ENCODE peak calls at places on chromosomes 11 and 22, in four cellular contexts. K is GM12878, S is endothelial cell of umbilical vein, M is SK-N-MC. C is an unnamed sample.

GRCh38 chr11:134045799-134046635 is 22.9 kb upstream of the JAM3 start:
- DNase-seq in K (no peak), S (no peak), M (no peak), C (peak; percentile 68)

GRCh38 chr11:59680287-59681154 is 11.7 kb upstream of the PATL1 start:
- DNase-seq in K (peak; percentile 20), S (peak; percentile 81), M (no peak), C (peak; percentile 91)

GRCh38 chr11:19844012-19844411 is 131.4 kb downstream of the NAV2 start:
- DNase-seq in K (no peak), S (no peak), M (no peak), C (no peak)

GRCh38 chr11:88280673-88281316 is 56.7 kb downstream of the CTSC start:
- DNase-seq in K (no peak), S (peak; percentile 72), M (no peak), C (no peak)

GRCh38 chr11:20873054-20873453 is 203.7 kb downstream of the NELL1 start:
- DNase-seq in K (no peak), S (no peak), M (peak; percentile 3), C (peak; percentile 93)

GRCh38 chr11:5043385-5043784 is 2.9 kb upstream of the OR52J3 start:
- DNase-seq in K (no peak), S (no peak), M (no peak), C (no peak)

GRCh38 chr11:65381721-65382035 is 768 bp downstream of the SLC25A45 start:
- DNase-seq in K (no peak), S (no peak), M (no peak), C (no peak)

GRCh38 chr11:34468209-34468841 is 29.6 kb downstream of the CAT start:
- DNase-seq in K (no peak), S (peak; percentile 21), M (no peak), C (peak; percentile 68)

GRCh38 chr11:27806122-27806521 is 105.9 kb upstream of the BDNF start:
- DNase-seq in K (no peak), S (no peak), M (no peak), C (peak; percentile 35)

GRCh38 chr22:26713823-26714449 is 56.5 kb downstream of the MIAT start:
- DNase-seq in K (no peak), S (peak; percentile 65), M (no peak), C (no peak)

GRCh38 chr11:110908401-110909106 is 196.3 kb upstream of the ARHGAP20 start:
- DNase-seq in K (no peak), S (no peak), M (no peak), C (no peak)

GRCh38 chr11:61897387-61898246 is 6.3 kb upstream of the FADS3 start:
- DNase-seq in K (no peak), S (peak; percentile 53), M (peak; percentile 35), C (peak; percentile 93)

GRCh38 chr11:121722431-121723256 is 269.9 kb upstream of the SORL1-AS1 start:
- DNase-seq in K (no peak), S (peak; percentile 94), M (no peak), C (peak; percentile 90)
- TF ChIP-seq EZH2 in K (no peak), S (no peak), M (no peak), C (no peak)

DNA sequence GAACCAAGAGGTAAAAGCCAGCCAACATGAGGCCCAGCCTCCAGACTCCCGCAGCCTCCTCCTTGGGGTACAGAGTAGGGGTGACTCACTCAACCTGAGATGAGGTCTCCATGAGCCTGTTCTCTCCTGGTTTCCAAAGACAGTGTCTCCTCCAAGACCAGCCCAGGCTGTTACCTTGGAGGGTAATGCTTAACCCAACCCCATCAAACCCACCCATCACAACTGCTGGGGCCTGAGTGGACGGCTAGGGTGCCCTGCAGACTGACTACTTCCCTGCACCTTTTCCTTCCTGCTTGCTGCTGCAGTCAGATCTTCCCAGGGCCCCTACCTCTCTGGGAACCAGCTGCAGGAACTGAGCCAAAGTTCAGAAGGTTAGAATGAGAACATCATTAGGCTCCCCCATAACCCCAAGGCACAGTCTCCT is 5.1 kb upstream of the NOL12 start:
- DNase-seq in K (no peak), S (no peak), M (no peak), C (no peak)
- H3K27ac ChIP-seq in K (peak overlapping the region; percentile 23), S (no peak overlapping the region), M (no peak overlapping the region), C (no peak overlapping the region)

DNA sequence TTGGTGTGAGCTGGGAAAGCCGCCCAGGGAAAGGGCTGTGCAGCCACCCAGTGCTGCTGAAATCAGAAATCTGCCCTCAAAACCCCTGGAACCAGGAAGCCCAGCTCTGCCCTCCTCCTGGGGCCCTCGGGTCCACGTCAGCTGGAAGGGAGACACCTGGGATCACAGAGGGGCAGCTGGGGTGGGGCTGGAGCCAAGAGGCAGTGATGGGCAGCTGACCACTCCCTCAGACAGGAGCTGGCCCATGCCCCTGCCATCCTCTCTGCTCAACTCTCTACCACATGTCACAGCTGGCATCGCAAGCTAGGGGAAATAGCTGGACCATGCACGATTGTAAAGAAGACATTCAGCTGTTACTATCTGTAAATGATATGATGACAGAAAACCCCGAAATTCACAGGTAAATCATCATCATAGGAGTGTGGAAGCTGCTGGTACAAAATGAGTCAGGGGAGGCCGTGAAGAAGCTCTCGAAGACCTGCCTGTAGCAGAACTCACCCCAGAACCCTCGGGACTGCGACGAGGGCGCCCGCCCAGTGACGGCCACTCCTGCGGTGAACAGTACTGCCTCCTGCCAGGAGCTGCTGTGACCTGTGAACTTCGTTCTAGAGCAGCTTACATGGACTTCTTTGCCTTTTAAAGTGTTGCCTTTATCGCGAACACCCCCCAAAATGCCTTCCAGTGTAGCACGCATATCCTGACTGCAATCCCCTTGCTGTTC is 55.9 kb downstream of the CERK start:
- DNase-seq in K (no peak), S (no peak), M (no peak), C (no peak)
- TF ChIP-seq POLR2AphosphoS5 in K (no peak), S (peak; percentile 22), M (no peak), C (no peak)

DNA sequence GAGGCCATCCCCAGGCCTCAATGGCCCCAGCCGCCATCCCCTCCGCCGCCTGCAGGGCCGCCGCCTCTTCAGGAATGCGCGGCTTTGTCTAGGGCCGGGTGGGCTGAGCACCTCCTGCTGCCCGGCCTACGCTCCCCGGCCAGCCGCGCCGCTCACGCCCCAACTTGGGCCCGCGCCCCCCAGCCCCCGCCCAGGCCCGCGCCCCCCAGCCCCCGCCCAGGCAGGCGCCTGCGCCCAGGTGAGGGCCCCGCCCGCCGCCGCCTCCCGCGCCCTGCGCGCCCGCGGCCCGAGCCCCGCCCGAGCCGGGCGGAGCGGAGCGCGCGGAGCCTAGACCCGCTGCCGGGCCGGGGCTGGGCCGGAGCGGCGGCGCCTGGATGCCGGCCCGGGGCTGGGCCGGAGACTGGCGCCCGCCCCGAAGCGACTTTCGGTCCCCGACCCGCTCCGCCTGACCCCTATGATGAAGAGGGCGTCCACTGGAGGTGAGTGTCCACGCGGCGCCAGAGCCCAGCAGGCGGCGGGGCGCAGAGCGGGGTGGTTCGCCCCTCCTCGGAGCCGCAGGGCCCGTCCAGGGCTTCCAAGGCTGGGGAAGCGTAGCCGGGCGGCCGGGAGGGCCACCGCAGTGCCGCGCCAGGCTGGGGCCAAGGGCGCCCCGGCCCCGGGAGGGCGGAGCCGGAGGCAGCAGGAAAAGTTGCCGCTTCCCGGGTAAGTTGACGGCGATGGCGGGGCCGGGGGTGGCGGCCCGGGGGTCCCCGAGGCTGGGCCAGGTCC is 34.3 kb upstream of the PRODH start:
- DNase-seq in K (no peak), S (no peak), M (no peak), C (peak; percentile 86)
- TF ChIP-seq EZH2 in K (no peak), S (peak; percentile 53), M (no peak), C (no peak)

DNA sequence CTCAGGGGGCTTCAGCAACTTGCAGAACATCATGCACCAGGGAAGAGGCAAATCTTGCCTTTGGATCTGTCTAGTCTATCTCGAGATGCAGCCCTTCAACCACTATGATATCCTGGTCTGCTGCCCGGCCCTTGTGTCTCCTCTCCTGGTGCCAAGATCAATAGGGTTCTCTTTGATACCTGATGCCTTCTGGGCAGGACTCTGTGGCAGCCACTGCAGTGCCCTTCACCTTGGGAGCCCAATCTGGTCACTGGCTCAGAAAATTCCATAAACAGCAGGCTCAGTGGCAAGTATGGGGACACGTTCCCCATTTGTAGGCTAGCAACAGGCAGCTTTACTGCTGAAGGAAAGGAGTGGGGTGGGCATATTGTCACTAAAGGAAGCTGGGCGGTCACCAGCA is 23.4 kb downstream of the SYN3 start:
- DNase-seq in K (no peak), S (no peak), M (no peak), C (no peak)
- H3K27ac ChIP-seq in K (no peak overlapping the region), S (no peak overlapping the region), M (no peak overlapping the region), C (no peak overlapping the region)

GRCh38 chr22:45600791-45601730 is 70.6 kb upstream of the ATXN10 start:
- DNase-seq in K (no peak), S (no peak), M (peak; percentile 55), C (no peak)

GRCh38 chr22:45604239-45604711 is 67.4 kb upstream of the ATXN10 start:
- DNase-seq in K (no peak), S (no peak), M (no peak), C (no peak)

GRCh38 chr22:45603631-45604030 is 68.0 kb upstream of the ATXN10 start:
- DNase-seq in K (no peak), S (no peak), M (no peak), C (no peak)

GRCh38 chr22:45602004-45602733 is 69.5 kb upstream of the ATXN10 start:
- DNase-seq in K (no peak), S (no peak), M (no peak), C (peak; percentile 23)

GRCh38 chr22:45602824-45603301 is 68.8 kb upstream of the ATXN10 start:
- DNase-seq in K (no peak), S (no peak), M (peak; percentile 74), C (peak; percentile 83)
- TF ChIP-seq POLR2AphosphoS5 in K (no peak), S (no peak), M (peak; percentile 72), C (no peak)

GRCh38 chr11:35947437-35947836 is 3.6 kb downstream of the LDLRAD3 start:
- DNase-seq in K (no peak), S (no peak), M (no peak), C (no peak)
- TF ChIP-seq EZH2 in K (no peak), S (no peak), M (no peak), C (no peak)

GRCh38 chr11:69066122-69067112 is 17.7 kb downstream of the TPCN2 start:
- DNase-seq in K (no peak), S (no peak), M (no peak), C (no peak)
- H3K27ac ChIP-seq in K (no peak overlapping the region), S (no peak overlapping the region), M (no peak overlapping the region), C (no peak overlapping the region)

C was measured in GM23338.